ENCODE peak calls at places on chromosomes 2 and 18, in seven cellular contexts. Y is iris pigment epithelial cell; Z is aorta; C is stimulated activated naive CD4-positive, alpha-beta T cell treated with Interleukin-2 at 50 U/mL for 16 hours; E is Panc1; K is HAP-1; N is HEK293T. X is an unnamed sample.

GRCh38 chr2:42901076-42901645 is 108.8 kb upstream of the HAAO start:
- DNase-seq in Y (peak; percentile 78), Z (no peak), C (no peak), E (no peak), K (no peak), N (no peak), X (no peak)

GRCh38 chr2:67037655-67038054 is 359.5 kb upstream of the ETAA1 start:
- DNase-seq in Y (no peak), Z (no peak), C (no peak), E (no peak), K (no peak), N (no peak), X (no peak)

GRCh38 chr2:66897181-66897580 is 462.3 kb downstream of the MEIS1 start:
- DNase-seq in Y (peak; percentile 66), Z (no peak), C (no peak), E (no peak), K (no peak), N (no peak), X (no peak)

GRCh38 chr2:47118581-47118980 is 36.5 kb downstream of the STPG4 start:
- DNase-seq in Y (no peak), Z (no peak), C (no peak), E (no peak), K (no peak), N (no peak), X (no peak)

GRCh38 chr2:189798312-189799029 is 14.2 kb downstream of the PMS1 start:
- DNase-seq in Y (peak; percentile 74), Z (no peak), C (no peak), E (no peak), K (no peak), N (no peak), X (no peak)

GRCh38 chr2:54480025-54480424 is 23.9 kb downstream of the SPTBN1 start:
- DNase-seq in Y (no peak), Z (no peak), C (no peak), E (no peak), K (no peak), N (no peak), X (no peak)

GRCh38 chr2:17752892-17753802 is 463 bp downstream of the SMC6 start:
- DNase-seq in Y (peak; percentile 34), Z (peak; percentile 85), C (peak; percentile 19), E (no peak), K (peak; percentile 66), N (peak; percentile 49), X (peak; percentile 51)

GRCh38 chr18:22609642-22610041 is 191.9 kb upstream of the CTAGE1 start:
- DNase-seq in Y (peak; percentile 31), Z (peak; percentile 88), C (no peak), E (no peak), K (peak; percentile 13), N (peak; percentile 67), X (no peak)

GRCh38 chr2:235270291-235270690 is 223.6 kb upstream of the AGAP1 start:
- DNase-seq in Y (no peak), Z (no peak), C (no peak), E (no peak), K (no peak), N (no peak), X (no peak)

GRCh38 chr2:9681427-9681817 is 50.6 kb upstream of the YWHAQ start:
- DNase-seq in Y (no peak), Z (no peak), C (no peak), E (no peak), K (no peak), N (no peak), X (no peak)

GRCh38 chr2:191113761-191114160 is 37.0 kb downstream of the STAT4 start:
- DNase-seq in Y (no peak), Z (no peak), C (no peak), E (no peak), K (no peak), N (no peak), X (no peak)

GRCh38 chr18:44098551-44099098 is 582.1 kb upstream of the SETBP1 start:
- DNase-seq in Y (peak; percentile 72), Z (no peak), C (no peak), E (no peak), K (peak; percentile 39), N (peak; percentile 6), X (no peak)

GRCh38 chr2:140186201-140186775 is 1406.1 kb upstream of the NXPH2 start:
- DNase-seq in Y (no peak), Z (no peak), C (no peak), E (no peak), K (no peak), N (no peak), X (no peak)

GRCh38 chr2:8692783-8693768 is 11.2 kb downstream of the ID2 start:
- DNase-seq in Y (peak; percentile 11), Z (peak; percentile 84), C (no peak), E (no peak), K (peak; percentile 70), N (peak; percentile 72), X (no peak)

GRCh38 chr2:199488772-199489400 is 31.1 kb upstream of the SATB2 start:
- DNase-seq in Y (peak; percentile 51), Z (no peak), C (peak; percentile 14), E (no peak), K (peak; percentile 85), N (peak; percentile 74), X (no peak)